ENCODE peak calls at places on chromosomes 2 and 18, in five cellular contexts. A is lower leg skin; Q is globus pallidus; D is stimulated activated CD8-positive, alpha-beta memory T cell treated with anti-CD3 and anti-CD28 coated beads, Interleukin-12 subunit alpha, Interleukin-12 subunit beta, amount 100 ng/mL, for 1 hour; L is mesenteric fat pad. G is an unnamed sample.

GRCh38 chr2:33620-34019 is 12.7 kb downstream of the FAM110C start:
- DNase-seq in A (no peak), Q (no peak), D (peak), L (no peak), G (peak)

GRCh38 chr2:138610201-138610945 is 108.8 kb downstream of the SPOPL start:
- DNase-seq in A (no peak), Q (no peak), D (no peak), L (no peak), G (no peak)

GRCh38 chr2:84991404-84992151 is 20.6 kb downstream of the KCMF1 start:
- DNase-seq in A (no peak), Q (no peak), D (no peak), L (no peak), G (no peak)

GRCh38 chr18:67854340-67854739 is 337.8 kb upstream of the DSEL start:
- DNase-seq in A (no peak), Q (no peak), D (no peak), L (no peak), G (no peak)

GRCh38 chr18:73647391-73647790 is 500.2 kb downstream of the FBXO15 start:
- DNase-seq in A (no peak), Q (no peak), D (no peak), L (no peak), G (no peak)

GRCh38 chr2:145692971-145693478 is 1173.1 kb upstream of the ZEB2 start:
- DNase-seq in A (no peak), Q (peak), D (no peak), L (no peak), G (no peak)

GRCh38 chr18:7273301-7273911 is 42.5 kb downstream of the LRRC30 start:
- DNase-seq in A (peak), Q (peak), D (no peak), L (no peak), G (no peak)

GRCh38 chr2:181999255-181999654 is 13.6 kb downstream of the PPP1R1C start:
- DNase-seq in A (no peak), Q (no peak), D (no peak), L (no peak), G (no peak)

GRCh38 chr2:44777542-44777941 is 164.0 kb upstream of the SIX3 start:
- DNase-seq in A (no peak), Q (no peak), D (no peak), L (no peak), G (no peak)

GRCh38 chr2:54634564-54635511 is 88.6 kb upstream of the EML6 start:
- DNase-seq in A (no peak), Q (no peak), D (no peak), L (no peak), G (no peak)

GRCh38 chr2:7241041-7241440 is 323.8 kb downstream of the RNF144A start:
- DNase-seq in A (no peak), Q (no peak), D (no peak), L (no peak), G (no peak)

GRCh38 chr2:125330133-125330532 is 1305.0 kb downstream of the CNTNAP5 start:
- DNase-seq in A (no peak), Q (no peak), D (no peak), L (no peak), G (no peak)

GRCh38 chr2:3545788-3546478 is 12.2 kb downstream of the RNASEH1 start:
- DNase-seq in A (no peak), Q (no peak), D (no peak), L (no peak), G (no peak)

GRCh38 chr18:7946724-7947377 is 379.7 kb downstream of the PTPRM start:
- DNase-seq in A (no peak), Q (peak), D (no peak), L (no peak), G (no peak)

GRCh38 chr2:46936566-46936965 is 21.0 kb upstream of the MCFD2 start:
- DNase-seq in A (no peak), Q (no peak), D (no peak), L (no peak), G (no peak)

GRCh38 chr2:138572318-138572717 is 70.7 kb downstream of the SPOPL start:
- DNase-seq in A (no peak), Q (no peak), D (no peak), L (no peak), G (no peak)

GRCh38 chr2:210562136-210563080 is 6.0 kb downstream of the CPS1 start:
- DNase-seq in A (no peak), Q (no peak), D (no peak), L (no peak), G (no peak)

GRCh38 chr2:144553379-144553778 is 33.5 kb upstream of the ZEB2 start:
- DNase-seq in A (no peak), Q (no peak), D (no peak), L (no peak), G (no peak)

GRCh38 chr2:158914731-158915130 is 53.7 kb upstream of the TANC1 start:
- DNase-seq in A (no peak), Q (no peak), D (no peak), L (no peak), G (no peak)

GRCh38 chr18:7576685-7577084 is 9.6 kb downstream of the PTPRM start:
- DNase-seq in A (no peak), Q (no peak), D (no peak), L (no peak), G (no peak)

GRCh38 chr2:238225911-238226697 is 13.7 kb downstream of the HES6 start:
- DNase-seq in A (peak), Q (no peak), D (no peak), L (peak), G (no peak)

GRCh38 chr2:60118061-60118460 is 435.4 kb downstream of the BCL11A start:
- DNase-seq in A (no peak), Q (no peak), D (no peak), L (no peak), G (no peak)

G was measured in stimulated activated naive CD4-positive, alpha-beta T cell treated with Interleukin-2 at 50 U/mL for 16 hours.